ENCODE peak calls at places on chromosomes 2 and 18, in four cellular contexts. F is NT2/D1; K is activated T-helper 1 cell treated with anti-CD3 and anti-CD28 coated beads, Interleukin-2, amount 50 U/mL, for 16 hours; N is activated CD8-positive, alpha-beta memory T cell treated with anti-CD3 and anti-CD28 coated beads for 1 hour. J is an unnamed sample.

GRCh38 chr2:29260151-29260772 is 145.0 kb downstream of the CLIP4 start:
- DNase-seq in K (no peak), F (no peak), N (no peak), J (peak)

GRCh38 chr18:32372381-32373061 is 98.2 kb downstream of the GAREM1 start:
- DNase-seq in F (no peak), N (no peak), K (no peak), J (no peak)

GRCh38 chr2:174184504-174184903 is 63.8 kb downstream of the OLA1 start:
- DNase-seq in N (no peak), K (no peak), F (no peak), J (no peak)

GRCh38 chr2:119463990-119464389 is 32.3 kb downstream of the TMEM37 start:
- DNase-seq in F (no peak), N (no peak), K (no peak), J (no peak)

GRCh38 chr2:144975881-144976280 is 456.0 kb upstream of the ZEB2 start:
- DNase-seq in N (no peak), F (no peak), K (no peak), J (no peak)

GRCh38 chr2:23414876-23415275 is 29.9 kb downstream of the KLHL29 start:
- DNase-seq in F (no peak), N (no peak), K (no peak), J (no peak)

GRCh38 chr2:43279317-43279840 is 53.0 kb upstream of the ZFP36L2 start:
- DNase-seq in N (no peak), F (no peak), K (no peak), J (no peak)

GRCh38 chr2:45889053-45889452 is 237.6 kb downstream of the PRKCE start:
- DNase-seq in K (no peak), F (no peak), N (no peak), J (no peak)

GRCh38 chr2:237060518-237061312 is 25.0 kb upstream of the COPS8 start:
- DNase-seq in N (no peak), K (no peak), F (peak), J (no peak)

GRCh38 chr2:197972017-197972416 is 167.6 kb downstream of the PLCL1 start:
- DNase-seq in F (no peak), N (no peak), K (no peak), J (peak)

GRCh38 chr2:10335046-10335840 is 32.5 kb downstream of the HPCAL1 start:
- DNase-seq in K (no peak), N (no peak), F (no peak), J (no peak)

GRCh38 chr2:71939588-71940535 is 207.8 kb downstream of the CYP26B1 start:
- DNase-seq in K (no peak), N (no peak), F (no peak), J (no peak)

GRCh38 chr18:27062802-27063201 is 122.3 kb downstream of the CHST9 start:
- DNase-seq in N (no peak), K (no peak), F (no peak), J (no peak)

GRCh38 chr2:144097440-144098225 is 422.3 kb downstream of the ZEB2 start:
- DNase-seq in N (no peak), K (no peak), F (no peak), J (no peak)

GRCh38 chr2:148720501-148720998 is 76.0 kb downstream of the EPC2 start:
- DNase-seq in F (no peak), N (no peak), K (no peak), J (no peak)

GRCh38 chr2:241356871-241357260 is 781 bp downstream of the FARP2 start:
- DNase-seq in F (no peak), K (no peak), N (no peak), J (no peak)

GRCh38 chr18:33605250-33605649 is 27.2 kb downstream of the ASXL3 start:
- DNase-seq in F (no peak), N (no peak), K (no peak), J (no peak)

GRCh38 chr2:237591021-237591370 is 462 bp upstream of the RAB17 start:
- DNase-seq in N (no peak), F (no peak), K (no peak), J (no peak)

GRCh38 chr2:27773959-27774358 is 2.4 kb downstream of the MRPL33 start:
- DNase-seq in K (no peak), F (no peak), N (no peak), J (no peak)

GRCh38 chr2:46015671-46016070 is 281.5 kb upstream of the EPAS1 start:
- DNase-seq in K (no peak), F (no peak), N (no peak), J (no peak)

GRCh38 chr2:142877265-142877756 is at the start of gene KYNU:
- DNase-seq in F (no peak), N (no peak), K (no peak), J (no peak)

GRCh38 chr2:170824526-170825015 is 7.9 kb downstream of the GAD1 start:
- DNase-seq in N (no peak), F (no peak), K (no peak), J (no peak)

GRCh38 chr2:154639997-154640396 is 58.5 kb upstream of the KCNJ3 start:
- DNase-seq in N (no peak), F (no peak), K (no peak), J (no peak)

GRCh38 chr2:215811003-215811402 is 202.3 kb downstream of the MREG start:
- DNase-seq in N (no peak), K (no peak), F (no peak), J (no peak)

GRCh38 chr2:36633470-36634092 is 35.6 kb upstream of the FEZ2 start:
- DNase-seq in F (no peak), K (no peak), N (no peak), J (no peak)

J was measured in GM04503.